ENCODE peak calls at places on chromosomes 1 and 21, in eight cellular contexts. I is K562, B is esophagus squamous epithelium, U is sigmoid colon, D is spleen, F is Peyer's patch, H is heart left ventricle, O is A549. X is an unnamed sample.

GRCh38 chr1:96536576-96536975 is 185.0 kb upstream of the PTBP2 start:
- DNase-seq in F (no peak), O (no peak), D (no peak), U (no peak), H (no peak), B (no peak), I (no peak), X (no peak)

GRCh38 chr1:12469493-12469892 is 148.5 kb downstream of the DHRS3 start:
- DNase-seq in B (no peak), D (no peak), U (no peak), O (no peak), H (no peak), I (no peak), F (no peak), X (no peak)

GRCh38 chr1:222777463-222777862 is 37.4 kb upstream of the DISP1 start:
- DNase-seq in D (no peak), H (no peak), B (no peak), U (no peak), I (no peak), O (peak; percentile 44), F (no peak), X (no peak)

GRCh38 chr1:20126041-20126805 is 6.9 kb upstream of the PLA2G2D start:
- DNase-seq in F (no peak), U (peak; percentile 14), D (no peak), O (no peak), B (no peak), I (no peak), H (no peak), X (no peak)

GRCh38 chr1:218742478-218743260 is 397.5 kb downstream of the TGFB2 start:
- DNase-seq in D (no peak), U (no peak), F (no peak), B (no peak), H (no peak), I (no peak), O (peak; percentile 33), X (no peak)

GRCh38 chr1:210232524-210233215 is at the start of gene SERTAD4:
- DNase-seq in D (no peak), F (no peak), H (peak; percentile 48), B (no peak), O (no peak), I (no peak), U (peak; percentile 70), X (peak; percentile 57)

GRCh38 chr1:55362558-55362957 is 147.4 kb upstream of the USP24 start:
- DNase-seq in B (no peak), U (no peak), D (no peak), H (no peak), F (no peak), O (no peak), I (no peak), X (no peak)

GRCh38 chr1:10676987-10677386 is 119.5 kb downstream of the CASZ1 start:
- DNase-seq in D (no peak), F (no peak), H (no peak), U (no peak), I (no peak), O (no peak), B (no peak), X (no peak)

GRCh38 chr1:10733967-10734366 is 62.5 kb downstream of the CASZ1 start:
- DNase-seq in U (no peak), O (no peak), H (no peak), B (no peak), F (no peak), D (no peak), I (no peak), X (no peak)

GRCh38 chr1:201284636-201285035 is 1.3 kb downstream of the PKP1 start:
- DNase-seq in B (no peak), I (no peak), F (no peak), D (no peak), U (peak; percentile 29), H (no peak), O (no peak), X (no peak)

GRCh38 chr1:94299627-94300552 is 62.5 kb upstream of the ARHGAP29 start:
- DNase-seq in O (no peak), D (no peak), U (no peak), F (no peak), H (peak; percentile 55), I (no peak), B (no peak), X (no peak)

GRCh38 chr1:46527474-46528296 is 23.8 kb downstream of the KNCN start:
- DNase-seq in H (peak; percentile 76), F (peak; percentile 57), I (peak; percentile 91), B (peak; percentile 15), D (peak; percentile 89), U (peak; percentile 87), O (peak; percentile 64), X (peak; percentile 88)

GRCh38 chr1:44909949-44910594 is 67.0 kb upstream of the PTCH2 start:
- DNase-seq in I (no peak), B (no peak), O (no peak), H (no peak), F (no peak), D (no peak), U (no peak), X (no peak)

GRCh38 chr1:170536924-170537551 is 5.1 kb downstream of the GORAB start:
- DNase-seq in I (no peak), B (no peak), H (no peak), D (no peak), F (no peak), O (no peak), U (no peak), X (no peak)

GRCh38 chr1:30977511-30977910 is 69.0 kb upstream of the SDC3 start:
- DNase-seq in H (no peak), B (no peak), U (no peak), O (no peak), D (no peak), I (no peak), F (no peak), X (no peak)

GRCh38 chr1:204971700-204972336 is 71.2 kb upstream of the CNTN2 start:
- DNase-seq in D (no peak), F (no peak), U (no peak), I (peak; percentile 70), H (no peak), O (peak; percentile 46), B (no peak), X (no peak)

GRCh38 chr1:76625887-76626286 is 241.4 kb upstream of the ST6GALNAC5 start:
- DNase-seq in U (no peak), F (no peak), O (no peak), D (no peak), B (no peak), H (no peak), I (no peak), X (no peak)

GRCh38 chr1:108057536-108057935 is 92.6 kb upstream of the VAV3 start:
- DNase-seq in O (no peak), U (peak; percentile 76), F (no peak), B (no peak), I (no peak), H (peak; percentile 55), D (no peak), X (no peak)

GRCh38 chr1:93448292-93448982 is 519 bp downstream of the FNBP1L start:
- DNase-seq in D (peak; percentile 83), B (no peak), I (peak; percentile 61), H (peak; percentile 64), O (peak; percentile 27), F (peak; percentile 43), U (peak; percentile 80), X (peak; percentile 56)

GRCh38 chr21:45140346-45140940 is 66.1 kb downstream of the ADARB1 start:
- DNase-seq in B (no peak), D (peak; percentile 86), O (peak; percentile 89), U (peak; percentile 87), F (peak; percentile 63), H (peak; percentile 83), I (peak; percentile 86), X (peak; percentile 71)

GRCh38 chr1:24077278-24077978 is 34.5 kb downstream of the MYOM3 start:
- DNase-seq in F (no peak), D (no peak), I (no peak), H (peak; percentile 66), B (no peak), O (no peak), U (no peak), X (no peak)

GRCh38 chr21:17793675-17794123 is 25.5 kb downstream of the C21orf91 start:
- DNase-seq in H (no peak), F (no peak), U (no peak), O (no peak), I (no peak), B (no peak), D (no peak), X (no peak)

DNA sequence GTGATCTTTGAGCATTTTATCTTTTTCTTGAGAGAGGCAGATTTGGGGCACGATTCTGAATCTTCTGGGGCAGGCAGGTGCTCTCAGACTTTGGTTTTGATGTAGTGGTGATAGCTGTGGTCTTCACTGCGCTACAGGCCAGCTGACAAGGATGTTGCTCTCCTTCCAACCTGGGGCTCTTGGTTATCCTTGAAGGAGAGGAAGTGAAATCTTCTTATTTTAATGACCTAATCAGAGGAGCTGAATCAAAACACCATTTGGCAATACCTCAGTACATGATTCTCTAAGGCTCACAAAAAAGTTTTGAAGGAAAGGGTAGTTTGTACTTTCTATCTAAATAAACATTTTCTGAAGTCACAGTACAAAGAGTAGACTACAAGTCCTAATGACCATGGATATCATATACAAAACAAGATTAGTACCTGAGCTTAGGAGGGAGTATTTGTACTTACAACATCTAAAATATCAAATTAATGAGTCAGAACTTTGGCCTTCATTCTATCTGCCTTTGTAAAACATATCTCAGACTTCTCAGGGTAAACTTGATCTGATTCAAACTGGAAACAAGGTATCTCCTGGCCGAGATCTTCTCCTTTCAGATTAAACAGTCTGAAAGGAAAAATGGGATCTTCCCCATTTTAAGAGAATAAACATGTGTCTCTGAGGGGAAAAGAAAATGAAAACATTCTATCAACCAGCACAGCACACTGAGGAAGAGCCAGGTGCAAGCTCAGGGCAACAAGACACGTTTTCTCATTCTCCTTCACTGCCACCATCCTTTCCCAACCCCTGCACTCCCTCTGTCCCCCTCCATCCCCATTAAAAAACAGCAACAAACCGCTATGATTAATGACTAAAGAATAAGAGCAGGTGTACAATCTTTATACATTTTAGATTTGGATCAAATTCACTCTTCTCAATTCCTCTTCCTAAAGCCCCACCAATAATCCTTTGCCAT is 69.2 kb downstream of the SH3GLB1 start:
- DNase-seq in B (no peak), H (no peak), D (no peak), U (no peak), I (no peak), F (no peak), O (no peak), X (no peak)
- H3K27ac ChIP-seq in B (no peak overlapping the region), H (peak overlapping the region; percentile 79), D (peak overlapping the region; percentile 93), U (peak overlapping the region; percentile 53), I (no peak overlapping the region), F (no peak overlapping the region), O (peak overlapping the region; percentile 86), X (peak overlapping the region; percentile 77)

GRCh38 chr1:152160553-152160952 is 1.5 kb upstream of the RPTN start:
- DNase-seq in H (no peak), U (no peak), O (no peak), F (no peak), I (no peak), D (no peak), B (no peak), X (no peak)
- H3K9me3 ChIP-seq in H (no peaks in the 10 kb centered on the region), U (no peaks in the 10 kb centered on the region), O (no peaks in the 10 kb centered on the region), F (no peaks in the 10 kb centered on the region), I (no peaks in the 10 kb centered on the region), D (no peaks in the 10 kb centered on the region), B (no peaks in the 10 kb centered on the region), X (no peaks in the 10 kb centered on the region)

GRCh38 chr1:225813250-225813964 is 3.5 kb downstream of the EPHX1 start:
- DNase-seq in U (peak; percentile 89), O (peak; percentile 96), I (peak; percentile 82), D (no peak), F (peak; percentile 22), H (peak; percentile 81), B (no peak), X (peak; percentile 42)
- TF ChIP-seq POLR2A in U (no peak), O (peak; percentile 21), I (no peak), D (no peak), F (no peak), H (peak; percentile 26), B (no peak), X (no peak)

GRCh38 chr21:39633043-39633442 is 20.3 kb downstream of the B3GALT5 start:
- DNase-seq in U (no peak), I (no peak), F (no peak), H (no peak), O (no peak), D (no peak), B (no peak), X (no peak)
- H3K27ac ChIP-seq in U (no peak overlapping the region), I (no peak overlapping the region), F (peak overlapping the region; percentile 61), H (no peak overlapping the region), O (peak overlapping the region; percentile 94), D (no peak overlapping the region), B (no peak overlapping the region), X (no peak overlapping the region)

X was measured in stomach.